ENCODE peak calls at places on chromosomes 5 and 9, in five cellular contexts. R is GM20000, H is neural crest cell, K is PC-9, S is GM12865. B is an unnamed sample.

GRCh38 chr5:88765798-88766197 is 117.2 kb downstream of the MEF2C start:
- DNase-seq in R (no peak), H (no peak), K (no peak), S (no peak), B (no peak)

GRCh38 chr9:974064-974992 is 2.1 kb upstream of the DMRT3 start:
- DNase-seq in R (no peak), H (no peak), K (no peak), S (no peak), B (no peak)

GRCh38 chr9:98361645-98362044 is 106.2 kb upstream of the TBC1D2 start:
- DNase-seq in R (no peak), H (no peak), K (no peak), S (no peak), B (no peak)

GRCh38 chr9:18274693-18275092 is 199.3 kb upstream of the ADAMTSL1 start:
- DNase-seq in R (no peak), H (no peak), K (no peak), S (no peak), B (no peak)

GRCh38 chr5:89282832-89283510 is 400.0 kb upstream of the MEF2C start:
- DNase-seq in R (peak), H (no peak), K (no peak), S (peak), B (no peak)

GRCh38 chr9:113361304-113362018 is 12.1 kb downstream of the BSPRY start:
- DNase-seq in R (no peak), H (no peak), K (peak), S (no peak), B (no peak)

GRCh38 chr9:119224431-119224830 is 144.8 kb downstream of the BRINP1 start:
- DNase-seq in R (no peak), H (no peak), K (no peak), S (no peak), B (no peak)

GRCh38 chr9:86926130-86926529 is 21.2 kb downstream of the GAS1 start:
- DNase-seq in R (no peak), H (no peak), K (no peak), S (no peak), B (no peak)

GRCh38 chr5:109837226-109837861 is 147.6 kb downstream of the MAN2A1 start:
- DNase-seq in R (no peak), H (no peak), K (no peak), S (no peak), B (no peak)

GRCh38 chr9:38068866-38069628 is at the start of gene SHB:
- DNase-seq in R (peak), H (peak), K (no peak), S (peak), B (peak)

GRCh38 chr5:170494036-170494435 is 9.8 kb upstream of the KCNIP1 start:
- DNase-seq in R (no peak), H (no peak), K (no peak), S (no peak), B (no peak)

GRCh38 chr9:77453857-77454647 is 194.1 kb downstream of the GNA14 start:
- DNase-seq in R (no peak), H (no peak), K (no peak), S (no peak), B (no peak)

GRCh38 chr5:118326496-118327045 is 661.8 kb downstream of the DTWD2 start:
- DNase-seq in R (no peak), H (no peak), K (no peak), S (no peak), B (no peak)

GRCh38 chr5:94217216-94217615 is 401.2 kb downstream of the KIAA0825 start:
- DNase-seq in R (no peak), H (no peak), K (no peak), S (no peak), B (no peak)

GRCh38 chr9:127567898-127568617 is 44.0 kb upstream of the STXBP1 start:
- DNase-seq in R (no peak), H (no peak), K (no peak), S (no peak), B (no peak)

GRCh38 chr5:96963267-96963666 is 27.4 kb downstream of the LNPEP start:
- DNase-seq in R (peak), H (no peak), K (no peak), S (peak), B (no peak)

GRCh38 chr9:76917299-76917698 is 11.4 kb upstream of the PRUNE2 start:
- DNase-seq in R (no peak), H (no peak), K (no peak), S (no peak), B (no peak)

GRCh38 chr5:107467137-107467932 is 203.4 kb downstream of the EFNA5 start:
- DNase-seq in R (no peak), H (no peak), K (peak), S (no peak), B (no peak)

GRCh38 chr5:41863871-41864486 is 6.2 kb downstream of the OXCT1 start:
- DNase-seq in R (no peak), H (no peak), K (no peak), S (no peak), B (no peak)

GRCh38 chr5:73387630-73388370 is 60.8 kb downstream of the FOXD1 start:
- DNase-seq in R (peak), H (no peak), K (no peak), S (peak), B (no peak)

GRCh38 chr9:110148384-110148783 is 59.6 kb downstream of the C9orf152 start:
- DNase-seq in R (peak), H (no peak), K (no peak), S (peak), B (no peak)

GRCh38 chr9:93261735-93262523 is 78.0 kb downstream of the WNK2 start:
- DNase-seq in R (peak), H (no peak), K (no peak), S (no peak), B (no peak)

GRCh38 chr9:137433916-137434431 is 7.2 kb downstream of the ENTPD8 start:
- DNase-seq in R (no peak), H (no peak), K (no peak), S (no peak), B (no peak)

GRCh38 chr5:177982072-177982727 is 13.8 kb downstream of the PROP1 start:
- DNase-seq in R (no peak), H (no peak), K (no peak), S (peak), B (no peak)
- TF ChIP-seq CTCF in R (no peak), H (peak), K (peak), S (no peak), B (peak)

DNA sequence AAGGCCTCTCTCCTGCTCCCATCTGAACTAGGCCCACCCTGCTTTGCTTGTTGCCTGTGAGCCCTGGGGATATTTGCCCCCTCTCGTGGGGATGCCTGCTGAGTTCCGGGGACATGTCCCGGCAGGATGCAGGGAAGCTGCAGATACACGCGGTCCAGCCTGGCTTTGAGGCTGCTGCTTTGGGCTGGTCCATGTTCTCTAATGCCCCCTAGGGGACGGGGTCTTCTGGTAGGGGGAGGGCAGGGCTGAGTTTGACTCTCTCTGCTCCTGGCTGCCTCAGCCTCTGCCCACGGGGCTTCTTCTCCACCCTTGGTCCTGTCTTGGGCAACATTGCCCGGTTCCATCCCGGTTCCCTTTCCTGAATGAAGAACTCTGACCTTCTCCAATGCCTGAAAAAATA is 84.9 kb upstream of the ASS1 start:
- DNase-seq in R (no peak), H (no peak), K (no peak), S (no peak), B (no peak)
- TF ChIP-seq CTCF in R (no peak), H (no peak), K (no peak), S (no peak), B (no peak)

GRCh38 chr5:157584628-157585027 is 9.1 kb upstream of the ADAM19 start:
- DNase-seq in R (no peak), H (no peak), K (no peak), S (no peak), B (no peak)

GRCh38 chr5:157578079-157578780 is 2.7 kb upstream of the ADAM19 start:
- DNase-seq in R (no peak), H (no peak), K (no peak), S (no peak), B (no peak)

GRCh38 chr5:157581870-157582269 is 6.3 kb upstream of the ADAM19 start:
- DNase-seq in R (no peak), H (no peak), K (no peak), S (no peak), B (no peak)

GRCh38 chr5:157582731-157583580 is 7.4 kb upstream of the ADAM19 start:
- DNase-seq in R (no peak), H (no peak), K (no peak), S (peak), B (no peak)
- TF ChIP-seq CTCF in R (no peak), H (no peak), K (no peak), S (no peak), B (no peak)

DNA sequence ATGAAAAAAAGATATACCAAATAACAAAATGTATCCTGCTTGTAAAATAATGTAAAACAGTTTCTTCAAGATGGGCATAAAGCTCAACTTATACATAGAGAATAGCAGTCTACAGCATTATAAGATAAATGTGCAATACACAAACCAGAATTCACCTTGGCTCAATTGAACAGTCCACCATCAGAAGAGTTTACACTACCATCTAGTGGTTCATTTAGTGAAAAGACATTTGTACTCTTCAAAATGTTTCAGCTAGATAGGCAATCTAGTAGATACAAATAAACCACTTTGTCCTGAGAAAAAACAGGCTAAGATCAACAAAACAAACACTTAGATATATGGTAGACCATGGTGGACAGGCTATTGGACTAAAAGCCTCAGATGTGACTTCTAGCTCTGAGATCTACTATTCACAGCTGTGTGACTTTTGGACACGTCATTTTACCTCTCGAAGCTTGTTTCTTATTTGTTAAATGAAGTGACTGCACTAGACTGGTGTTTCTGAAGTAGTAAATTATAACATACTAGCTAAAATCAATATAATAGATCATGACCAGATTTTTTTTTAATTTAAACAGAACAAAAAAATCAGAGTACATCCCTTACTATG is 22.1 kb upstream of the TPD52L3 start:
- DNase-seq in R (peak), H (no peak), K (no peak), S (peak), B (no peak)
- TF ChIP-seq CTCF in R (no peak), H (peak), K (peak), S (peak), B (peak)

GRCh38 chr5:66915531-66915930 is 281.1 kb downstream of the CD180 start:
- DNase-seq in R (no peak), H (no peak), K (no peak), S (no peak), B (no peak)
- TF ChIP-seq CTCF in R (no peak), H (no peak), K (no peak), S (no peak), B (no peak)

GRCh38 chr9:12989669-12990068 is 214.8 kb downstream of the LURAP1L start:
- DNase-seq in R (no peak), H (no peak), K (no peak), S (no peak), B (no peak)
- TF ChIP-seq CTCF in R (no peak), H (no peak), K (no peak), S (no peak), B (no peak)

GRCh38 chr9:14400658-14400995 is 86.7 kb upstream of the NFIB start:
- DNase-seq in R (no peak), H (no peak), K (no peak), S (no peak), B (no peak)
- TF ChIP-seq CTCF in R (no peak), H (peak), K (peak), S (no peak), B (peak)

GRCh38 chr5:66239034-66239433 is 94.9 kb downstream of the SREK1 start:
- DNase-seq in R (no peak), H (no peak), K (peak), S (no peak), B (no peak)
- TF ChIP-seq CTCF in R (no peak), H (peak), K (peak), S (no peak), B (peak)

GRCh38 chr9:69546265-69546664 is 125.9 kb downstream of the APBA1 start:
- DNase-seq in R (no peak), H (peak), K (no peak), S (no peak), B (no peak)
- TF ChIP-seq CTCF in R (no peak), H (peak), K (peak), S (no peak), B (no peak)